ENCODE peak calls at places on chromosomes 11 and 22, in nine cellular contexts. O is GM23338; W is tibial artery; D is transverse colon; B is IMR-90; C is mammary epithelial cell; U is CD8-positive, alpha-beta T cell; H is sigmoid colon; V is gastrocnemius medialis. I is an unnamed sample. For H3K4me1, the result is how much of the 10 kb centered on the place peaks cover.

GRCh38 chr11:67284811-67285540 is 4.1 kb upstream of the ANKRD13D start:
- DNase-seq in B (no peak), D (no peak), U (no peak), C (no peak), W (no peak), H (peak), O (no peak), V (no peak), I (peak)

GRCh38 chr11:2734181-2735052 is 34.6 kb upstream of the KCNQ1OT1 start:
- DNase-seq in W (no peak), D (no peak), B (peak), U (no peak), O (no peak), H (no peak), V (no peak), C (no peak), I (no peak)

GRCh38 chr11:130487390-130488186 is 39.1 kb downstream of the ADAMTS15 start:
- DNase-seq in H (no peak), C (no peak), D (no peak), O (no peak), U (no peak), B (no peak), W (no peak), V (no peak), I (no peak)

GRCh38 chr11:102577182-102577581 is 46.6 kb upstream of the MMP7 start:
- DNase-seq in W (no peak), U (no peak), D (no peak), C (peak), V (no peak), B (peak), O (no peak), H (no peak), I (no peak)

GRCh38 chr11:18723991-18724390 is 2.0 kb downstream of the IGSF22 start:
- DNase-seq in D (no peak), B (no peak), V (no peak), H (no peak), W (no peak), O (no peak), U (no peak), C (no peak), I (no peak)

GRCh38 chr11:103086461-103086860 is 5.5 kb downstream of the DCUN1D5 start:
- DNase-seq in D (no peak), V (no peak), B (peak), U (no peak), H (no peak), C (no peak), W (no peak), O (no peak), I (no peak)

GRCh38 chr11:133500435-133500834 is 31.9 kb downstream of the OPCML start:
- DNase-seq in W (no peak), B (no peak), O (no peak), U (no peak), C (no peak), H (no peak), D (no peak), V (no peak), I (no peak)

GRCh38 chr11:30936476-30936875 is 350.3 kb upstream of the MPPED2 start:
- DNase-seq in V (no peak), O (no peak), U (no peak), B (peak), C (no peak), D (no peak), H (no peak), W (no peak), I (no peak)

GRCh38 chr11:10490398-10491232 is 35.6 kb downstream of the AMPD3 start:
- DNase-seq in U (no peak), B (peak), C (peak), V (peak), W (peak), D (peak), O (no peak), H (peak), I (peak)

GRCh38 chr11:33967451-33967850 is 75.6 kb upstream of the LMO2 start:
- DNase-seq in V (no peak), U (no peak), H (no peak), C (no peak), D (no peak), W (no peak), B (no peak), O (no peak), I (no peak)

GRCh38 chr11:94400839-94401772 is at the start of gene GPR83:
- DNase-seq in W (no peak), V (no peak), U (no peak), H (no peak), O (peak), D (no peak), B (peak), C (peak), I (no peak)

GRCh38 chr22:30868663-30869385 is 99.8 kb downstream of the MORC2 start:
- DNase-seq in O (no peak), C (no peak), U (no peak), D (peak), B (peak), V (peak), W (peak), H (peak), I (peak)

GRCh38 chr11:36454551-36454950 is 55.5 kb downstream of the TRAF6 start:
- DNase-seq in W (no peak), C (no peak), H (no peak), B (no peak), U (no peak), O (no peak), D (no peak), V (no peak), I (no peak)

GRCh38 chr11:36453678-36454077 is 56.4 kb downstream of the TRAF6 start:
- DNase-seq in D (no peak), B (peak), V (no peak), O (no peak), W (no peak), H (no peak), C (peak), U (no peak), I (no peak)

GRCh38 chr11:36456136-36456535 is 53.9 kb downstream of the TRAF6 start:
- DNase-seq in H (no peak), D (no peak), C (no peak), U (no peak), W (no peak), O (no peak), V (no peak), B (no peak), I (no peak)

GRCh38 chr11:36454991-36455611 is 55.0 kb downstream of the TRAF6 start:
- DNase-seq in B (no peak), U (no peak), W (peak), V (no peak), H (no peak), O (peak), C (no peak), D (no peak), I (no peak)

GRCh38 chr11:36455658-36456111 is 54.4 kb downstream of the TRAF6 start:
- DNase-seq in V (peak), H (peak), C (peak), O (peak), B (peak), W (peak), D (peak), U (no peak), I (no peak)
- TF ChIP-seq CTCF in V (no peak), H (no peak), C (no peak), O (no peak), B (no peak), W (no peak), D (no peak), U (no peak), I (no peak)

GRCh38 chr11:65588199-65589054 is 7.2 kb downstream of the KCNK7 start:
- DNase-seq in H (peak), W (peak), D (peak), V (peak), O (peak), U (peak), C (no peak), B (peak), I (peak)

GRCh38 chr11:65591939-65592814 is 3.4 kb downstream of the KCNK7 start:
- DNase-seq in O (peak), H (peak), D (peak), B (peak), C (no peak), W (peak), V (no peak), U (no peak), I (no peak)

GRCh38 chr11:65586676-65587075 is 8.9 kb downstream of the KCNK7 start:
- DNase-seq in B (no peak), H (no peak), V (peak), O (peak), W (no peak), D (no peak), C (no peak), U (no peak), I (no peak)

GRCh38 chr11:65590240-65590738 is 5.3 kb downstream of the KCNK7 start:
- DNase-seq in D (peak), W (no peak), C (no peak), O (no peak), U (no peak), V (peak), B (peak), H (peak), I (no peak)

GRCh38 chr11:65589444-65590239 is 6.0 kb downstream of the KCNK7 start:
- DNase-seq in V (no peak), U (no peak), B (no peak), D (peak), H (peak), W (no peak), O (no peak), C (no peak), I (no peak)
- H3K4me1 ChIP-seq in V (half or more), U (under half), B (under half), D (under half), H (half or more), W (half or more), O (under half), C (under half), I (under half)

GRCh38 chr22:36386351-36386899 is 1.3 kb downstream of the MYH9 start:
- DNase-seq in H (no peak), B (no peak), C (no peak), U (no peak), O (no peak), V (peak), D (peak), W (peak), I (peak)
- TF ChIP-seq CTCF in H (no peak), B (no peak), C (no peak), U (no peak), O (no peak), V (no peak), D (no peak), W (no peak), I (no peak)

GRCh38 chr11:73496134-73496533 is 101.8 kb downstream of the FAM168A start:
- DNase-seq in D (no peak), V (no peak), U (no peak), H (no peak), C (no peak), W (no peak), O (no peak), B (no peak), I (no peak)

GRCh38 chr11:73493838-73494598 is 103.9 kb downstream of the FAM168A start:
- DNase-seq in C (peak), O (peak), B (peak), V (peak), H (no peak), U (no peak), W (no peak), D (no peak), I (no peak)

GRCh38 chr11:73498343-73498742 is 99.6 kb downstream of the FAM168A start:
- DNase-seq in D (no peak), U (no peak), H (no peak), V (no peak), O (no peak), C (no peak), B (no peak), W (no peak), I (no peak)
- H3K4me1 ChIP-seq in D (under half), U (under half), H (under half), V (under half), O (under half), C (under half), B (under half), W (under half), I (under half)

DNA sequence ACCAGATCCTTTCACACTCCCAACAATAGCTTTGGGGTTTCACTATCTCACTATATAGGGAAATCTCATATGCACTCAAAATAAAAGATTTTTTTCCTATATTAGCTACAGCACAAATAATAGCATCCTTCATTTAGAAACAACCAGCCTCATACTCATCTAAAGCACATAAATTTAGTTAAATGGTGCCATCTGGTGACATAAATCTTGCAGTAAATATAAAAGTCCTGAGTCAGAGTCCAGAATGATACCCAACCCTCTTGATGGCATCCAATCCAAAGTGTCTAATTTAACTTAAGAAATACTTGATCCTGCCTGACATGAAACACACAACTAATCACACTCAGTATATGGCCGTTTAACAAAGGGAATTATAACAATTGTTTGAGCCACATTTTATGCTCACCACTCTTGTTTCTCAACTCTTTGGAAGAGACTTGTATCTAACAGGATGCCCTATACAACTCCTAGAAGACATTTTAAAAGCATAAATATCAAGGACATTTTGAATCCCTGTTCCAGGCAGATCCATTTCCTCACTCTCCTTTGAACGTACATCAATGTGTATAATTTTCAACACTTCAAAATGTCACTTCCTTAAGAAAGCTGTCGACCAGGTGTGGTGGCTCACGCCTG is 36.2 kb downstream of the DLG2 start:
- DNase-seq in B (peak), C (peak), O (peak), H (no peak), U (no peak), V (no peak), D (no peak), W (no peak), I (no peak)
- TF ChIP-seq CTCF in B (peak), C (peak), O (peak), H (no peak), U (no peak), V (peak), D (peak), W (peak), I (no peak)

DNA sequence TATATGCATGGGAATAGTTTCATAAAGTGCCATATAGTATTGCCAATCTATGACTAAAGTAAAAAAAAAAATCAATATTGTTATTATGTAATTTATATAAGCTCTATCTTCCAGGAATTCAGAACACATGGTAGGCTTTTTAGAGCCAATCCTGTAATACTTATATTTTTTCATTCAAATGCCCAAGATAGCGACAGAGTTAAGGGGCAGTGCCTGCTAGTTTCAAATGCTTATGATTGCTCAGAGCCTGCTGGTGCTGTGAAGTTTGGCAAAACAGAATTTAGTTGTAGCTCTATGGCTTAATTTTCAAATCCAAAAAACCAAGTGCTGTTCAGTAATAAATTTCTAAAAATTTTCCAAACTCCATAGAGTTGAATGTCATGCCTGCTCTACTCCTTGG is 39.0 kb upstream of the BLID start:
- DNase-seq in W (no peak), H (no peak), D (no peak), B (no peak), O (no peak), U (no peak), C (no peak), V (no peak), I (no peak)
- H3K4me1 ChIP-seq in W (half or more), H (under half), D (under half), B (under half), O (under half), U (under half), C (under half), V (under half), I (under half)

DNA sequence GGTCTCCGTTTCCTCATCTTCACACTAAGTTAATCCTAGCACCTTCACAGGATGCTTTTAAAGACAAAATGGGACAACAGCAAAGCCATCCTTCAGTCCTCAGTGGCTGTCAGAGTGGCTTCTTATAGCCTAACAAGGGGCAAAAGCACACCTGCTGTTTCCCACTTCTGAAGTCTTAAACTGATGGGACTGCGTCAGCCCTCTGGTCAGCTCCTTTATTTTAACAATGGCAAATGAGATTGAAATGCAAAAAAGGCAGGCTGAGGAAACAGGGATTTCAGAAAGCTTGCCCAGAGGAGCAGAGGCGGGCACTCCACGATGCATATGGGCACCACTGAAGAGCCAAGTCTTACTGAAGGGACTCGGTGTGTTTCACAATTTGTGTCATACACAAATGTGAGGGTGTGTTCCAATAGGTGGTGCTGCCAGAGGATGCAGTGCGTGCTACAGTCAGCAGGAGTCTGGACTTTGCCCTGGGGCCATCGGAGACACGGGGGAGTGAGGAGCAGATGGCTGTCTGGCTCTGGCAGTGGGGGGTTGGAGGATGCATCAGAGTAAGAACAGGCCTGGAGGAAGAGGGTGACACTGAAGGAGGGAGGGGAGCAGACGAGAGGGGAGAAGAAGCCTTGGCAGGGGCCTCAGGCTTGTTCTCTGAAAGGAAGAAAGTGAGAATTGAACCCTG is 47.3 kb downstream of the TENM4 start:
- DNase-seq in W (no peak), B (no peak), C (no peak), D (no peak), U (no peak), O (peak), V (no peak), H (no peak), I (no peak)
- TF ChIP-seq CTCF in W (no peak), B (no peak), C (no peak), D (no peak), U (no peak), O (no peak), V (no peak), H (no peak), I (no peak)

DNA sequence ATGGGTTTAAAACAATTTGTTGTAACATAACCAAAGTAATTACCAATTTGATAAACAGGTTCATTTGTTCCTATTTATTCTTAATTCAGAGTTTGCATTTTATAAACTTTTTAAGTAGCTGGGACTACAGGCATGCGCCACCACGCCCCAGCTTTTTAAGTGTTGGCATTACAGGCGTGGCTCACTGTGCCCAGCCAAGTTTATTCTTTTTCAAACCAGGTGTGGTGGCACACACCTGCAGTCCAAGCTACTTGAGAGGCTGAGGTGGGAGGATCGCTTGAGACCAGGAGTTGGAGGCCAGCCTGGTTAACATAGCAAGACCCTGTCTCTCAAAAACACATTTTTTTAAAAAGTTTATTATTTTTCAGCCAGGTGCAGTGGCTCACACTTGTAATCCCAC is 19.1 kb downstream of the PPFIA1 start:
- DNase-seq in W (no peak), D (no peak), B (no peak), C (no peak), V (no peak), O (no peak), U (no peak), H (no peak), I (no peak)
- H3K4me1 ChIP-seq in W (under half), D (under half), B (under half), C (under half), V (under half), O (under half), U (under half), H (under half), I (under half)

DNA sequence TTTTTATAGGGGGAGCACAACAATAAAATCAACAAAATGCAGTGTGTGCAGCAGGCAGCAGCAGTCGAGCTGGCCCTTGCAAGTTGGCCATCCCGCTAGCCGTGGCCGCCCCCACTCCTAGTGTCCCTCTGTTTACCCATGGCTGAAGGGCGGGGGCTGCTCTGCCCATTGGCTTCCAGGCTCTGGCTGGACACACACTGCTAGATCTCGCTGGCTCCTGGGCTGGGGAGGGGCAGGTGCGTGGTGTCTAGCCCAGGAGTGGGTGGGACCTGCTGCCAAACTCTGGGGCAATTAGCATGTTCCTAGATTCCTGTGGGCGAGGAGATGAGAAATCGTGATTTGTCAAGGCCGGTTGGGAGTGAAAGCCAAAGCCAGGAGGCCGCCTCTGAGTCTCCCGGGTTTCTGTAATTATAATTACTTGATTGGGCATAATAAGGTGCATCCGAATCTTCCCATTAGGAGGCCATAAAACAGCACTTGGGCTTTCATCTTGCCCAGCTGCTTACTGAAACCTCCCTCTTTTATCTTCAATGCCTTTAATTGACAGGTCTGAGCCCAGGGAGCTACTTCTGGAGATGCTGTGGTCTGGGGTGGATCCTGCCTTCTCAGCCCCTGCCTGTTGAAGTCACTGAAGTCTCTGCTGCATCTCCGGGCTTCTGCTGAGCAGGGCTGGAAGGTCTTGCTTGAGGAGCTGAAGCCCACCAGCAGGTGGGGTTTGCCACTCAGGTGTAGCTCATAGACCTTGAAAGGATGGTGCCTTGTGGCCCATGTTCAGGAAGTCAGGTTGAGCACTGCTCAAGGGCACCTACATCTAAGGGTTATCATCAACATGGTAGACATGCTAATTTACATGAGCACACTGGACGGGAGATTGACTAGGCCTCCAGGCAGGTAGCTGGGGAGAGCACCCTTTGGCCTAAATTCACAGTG is 44.5 kb upstream of the DKK3 start:
- DNase-seq in W (no peak), C (peak), D (no peak), O (peak), H (peak), B (no peak), V (peak), U (no peak), I (no peak)
- TF ChIP-seq CTCF in W (no peak), C (peak), D (no peak), O (peak), H (no peak), B (no peak), V (no peak), U (no peak), I (no peak)